ENCODE peak calls at places on chromosomes 7 and 10, in four cellular contexts. One of them, this sample, is unnamed.

GRCh38 chr7:128863433-128863989 is 855 bp downstream of the ATP6V1F start:
- DNase-seq in hepatocyte: peak
- DNase-seq in GM23338: peak
- DNase-seq in K562: peak
- DNase-seq in this sample: peak

GRCh38 chr10:14695833-14696232 is 78.9 kb downstream of the FAM107B start:
- DNase-seq in hepatocyte: no peak
- DNase-seq in GM23338: no peak
- DNase-seq in K562: no peak
- DNase-seq in this sample: no peak

GRCh38 chr10:2908851-2909630 is 158.3 kb upstream of the PFKP start:
- DNase-seq in GM23338: no peak
- DNase-seq in hepatocyte: no peak
- DNase-seq in K562: peak
- DNase-seq in this sample: peak

GRCh38 chr10:81600185-81600584 is 274.8 kb upstream of the NRG3 start:
- DNase-seq in K562: no peak
- DNase-seq in hepatocyte: no peak
- DNase-seq in GM23338: no peak
- DNase-seq in this sample: peak

GRCh38 chr7:49520971-49521370 is 252.5 kb upstream of the VWC2 start:
- DNase-seq in hepatocyte: no peak
- DNase-seq in GM23338: peak
- DNase-seq in K562: no peak
- DNase-seq in this sample: no peak

GRCh38 chr10:3874988-3875841 is 90.2 kb upstream of the KLF6 start:
- DNase-seq in GM23338: no peak
- DNase-seq in hepatocyte: no peak
- DNase-seq in K562: no peak
- DNase-seq in this sample: no peak

GRCh38 chr10:101323495-101323894 is 30.5 kb upstream of the BTRC start:
- DNase-seq in GM23338: peak
- DNase-seq in hepatocyte: no peak
- DNase-seq in K562: no peak
- DNase-seq in this sample: no peak

GRCh38 chr10:77045046-77045445 is 592.6 kb downstream of the KCNMA1 start:
- DNase-seq in hepatocyte: no peak
- DNase-seq in K562: no peak
- DNase-seq in GM23338: no peak
- DNase-seq in this sample: no peak

GRCh38 chr7:128347573-128348147 is 4.0 kb upstream of the RBM28 start:
- DNase-seq in K562: peak
- DNase-seq in hepatocyte: peak
- DNase-seq in GM23338: peak
- DNase-seq in this sample: peak

GRCh38 chr10:86654411-86655172 is at the start of gene OPN4:
- DNase-seq in hepatocyte: no peak
- DNase-seq in K562: peak
- DNase-seq in GM23338: no peak
- DNase-seq in this sample: peak

GRCh38 chr7:82335927-82336326 is 107.7 kb downstream of the CACNA2D1 start:
- DNase-seq in K562: peak
- DNase-seq in GM23338: peak
- DNase-seq in hepatocyte: peak
- DNase-seq in this sample: no peak

GRCh38 chr7:73717991-73718405 is 1.5 kb downstream of the STX1A start:
- DNase-seq in K562: peak
- DNase-seq in GM23338: no peak
- DNase-seq in hepatocyte: peak
- DNase-seq in this sample: peak

GRCh38 chr7:28533731-28534531 is 121.6 kb downstream of the CREB5 start:
- DNase-seq in hepatocyte: no peak
- DNase-seq in GM23338: no peak
- DNase-seq in K562: no peak
- DNase-seq in this sample: no peak

GRCh38 chr10:11424456-11425287 is 186.8 kb downstream of the USP6NL start:
- DNase-seq in K562: peak
- DNase-seq in GM23338: peak
- DNase-seq in hepatocyte: peak
- DNase-seq in this sample: peak

GRCh38 chr7:82701941-82702340 is 258.4 kb upstream of the CACNA2D1 start:
- DNase-seq in GM23338: no peak
- DNase-seq in hepatocyte: no peak
- DNase-seq in K562: no peak
- DNase-seq in this sample: no peak

GRCh38 chr10:131697461-131698128 is 203.2 kb upstream of the PPP2R2D start:
- DNase-seq in hepatocyte: no peak
- DNase-seq in GM23338: no peak
- DNase-seq in K562: no peak
- DNase-seq in this sample: no peak

GRCh38 chr10:95560288-95561199 is 627 bp downstream of the SORBS1 start:
- DNase-seq in GM23338: peak
- DNase-seq in hepatocyte: peak
- DNase-seq in K562: no peak
- DNase-seq in this sample: peak

GRCh38 chr7:130148561-130148960 is 56.6 kb downstream of the TMEM209 start:
- DNase-seq in hepatocyte: no peak
- DNase-seq in K562: no peak
- DNase-seq in GM23338: no peak
- DNase-seq in this sample: peak

GRCh38 chr7:31955021-31955420 is 115.2 kb downstream of the PDE1C start:
- DNase-seq in GM23338: no peak
- DNase-seq in hepatocyte: no peak
- DNase-seq in K562: no peak
- DNase-seq in this sample: no peak

GRCh38 chr10:80100861-80101695 is 22.6 kb downstream of the TMEM254 start:
- DNase-seq in GM23338: peak
- DNase-seq in K562: no peak
- DNase-seq in hepatocyte: peak
- DNase-seq in this sample: peak

GRCh38 chr7:84142726-84143125 is 51.9 kb downstream of the SEMA3A start:
- DNase-seq in GM23338: no peak
- DNase-seq in hepatocyte: no peak
- DNase-seq in K562: no peak
- DNase-seq in this sample: no peak

GRCh38 chr7:102021841-102022618 is 204.6 kb downstream of the CUX1 start:
- DNase-seq in K562: no peak
- DNase-seq in GM23338: no peak
- DNase-seq in hepatocyte: no peak
- DNase-seq in this sample: no peak

GRCh38 chr10:48199580-48200377 is 74.7 kb downstream of the FRMPD2 start:
- DNase-seq in GM23338: no peak
- DNase-seq in K562: no peak
- DNase-seq in hepatocyte: peak
- DNase-seq in this sample: no peak

GRCh38 chr10:90352288-90352687 is 505.6 kb downstream of the HTR7 start:
- DNase-seq in hepatocyte: peak
- DNase-seq in GM23338: peak
- DNase-seq in K562: no peak
- DNase-seq in this sample: no peak

GRCh38 chr7:143337216-143337615 is 21.3 kb downstream of the CLCN1 start:
- DNase-seq in GM23338: no peak
- DNase-seq in hepatocyte: no peak
- DNase-seq in K562: no peak
- DNase-seq in this sample: no peak

GRCh38 chr7:106841896-106842390 is 23.1 kb upstream of the PIK3CG start:
- DNase-seq in GM23338: no peak
- DNase-seq in K562: no peak
- DNase-seq in hepatocyte: no peak
- DNase-seq in this sample: no peak

GRCh38 chr7:42930889-42931288 is 1.1 kb downstream of the PSMA2 start:
- DNase-seq in K562: peak
- DNase-seq in hepatocyte: peak
- DNase-seq in GM23338: no peak
- DNase-seq in this sample: no peak

GRCh38 chr10:92799591-92799990 is 48.7 kb upstream of the EXOC6 start:
- DNase-seq in hepatocyte: no peak
- DNase-seq in GM23338: no peak
- DNase-seq in K562: no peak
- DNase-seq in this sample: no peak

DNA sequence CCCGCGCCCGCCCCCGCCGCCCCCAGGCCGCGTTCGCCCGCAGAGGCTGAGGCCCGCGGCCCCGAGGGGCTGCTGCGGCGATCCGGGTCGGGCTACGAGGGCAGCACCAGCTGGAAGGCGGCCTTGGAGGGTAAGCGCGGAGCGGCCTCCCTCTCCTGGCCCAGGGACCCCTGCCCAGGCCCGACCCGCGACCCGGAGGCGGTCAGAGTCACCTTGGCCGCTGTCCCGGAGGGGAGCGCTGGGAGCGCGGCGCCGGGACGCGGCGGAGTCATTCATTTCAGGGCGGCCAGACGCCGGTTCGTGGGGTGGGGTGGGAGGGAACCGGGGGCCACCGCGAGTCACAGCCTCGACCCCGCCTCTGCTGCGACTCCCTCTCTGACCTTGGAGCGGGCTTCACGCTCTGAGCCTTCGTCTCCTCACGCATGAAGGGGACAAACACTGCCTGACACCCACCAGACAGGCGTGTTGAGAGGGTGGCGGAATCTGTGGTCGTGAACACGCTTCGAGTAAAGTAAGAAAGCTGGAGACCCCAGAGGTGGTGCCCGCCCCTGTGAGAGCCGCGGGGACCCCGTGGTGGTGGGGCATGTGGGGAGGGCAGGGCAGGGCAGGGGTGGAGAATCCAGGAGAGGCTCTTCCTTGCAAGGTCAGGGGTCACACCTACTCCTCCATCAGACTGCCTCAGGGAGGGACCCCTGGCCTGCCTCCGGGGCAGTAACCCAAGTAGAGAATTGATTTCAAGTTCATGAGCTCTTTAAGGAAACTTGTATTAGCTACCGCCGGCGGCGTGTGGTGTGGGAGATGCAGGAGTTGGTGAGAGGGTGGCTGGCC is 717 bp downstream of the CLEC2L start:
- DNase-seq in hepatocyte: no peak
- DNase-seq in GM23338: peak
- DNase-seq in K562: no peak
- DNase-seq in this sample: no peak
- H3K4me3 ChIP-seq in hepatocyte: no peak
- H3K4me3 ChIP-seq in GM23338: peak
- H3K4me3 ChIP-seq in K562: no peak
- H3K4me3 ChIP-seq in this sample: no peak

GRCh38 chr7:45873355-45873754 is 473 bp upstream of the CCDC201 start:
- DNase-seq in GM23338: peak
- DNase-seq in K562: no peak
- DNase-seq in hepatocyte: no peak
- DNase-seq in this sample: no peak
- H2AFZ ChIP-seq in GM23338: no peak
- H2AFZ ChIP-seq in K562: no peak
- H2AFZ ChIP-seq in hepatocyte: no peak
- H2AFZ ChIP-seq in this sample: no peak

GRCh38 chr7:12684733-12685132 is 2.7 kb upstream of the ARL4A start:
- DNase-seq in K562: no peak
- DNase-seq in hepatocyte: no peak
- DNase-seq in GM23338: no peak
- DNase-seq in this sample: no peak

GRCh38 chr7:12687213-12688171 is at the start of gene ARL4A:
- DNase-seq in hepatocyte: peak
- DNase-seq in GM23338: peak
- DNase-seq in K562: peak
- DNase-seq in this sample: peak

GRCh38 chr7:12685550-12685949 is 1.9 kb upstream of the ARL4A start:
- DNase-seq in GM23338: peak
- DNase-seq in K562: no peak
- DNase-seq in hepatocyte: peak
- DNase-seq in this sample: no peak

GRCh38 chr7:12686234-12686893 is 1.1 kb upstream of the ARL4A start:
- DNase-seq in hepatocyte: peak
- DNase-seq in K562: peak
- DNase-seq in GM23338: peak
- DNase-seq in this sample: peak

DNA sequence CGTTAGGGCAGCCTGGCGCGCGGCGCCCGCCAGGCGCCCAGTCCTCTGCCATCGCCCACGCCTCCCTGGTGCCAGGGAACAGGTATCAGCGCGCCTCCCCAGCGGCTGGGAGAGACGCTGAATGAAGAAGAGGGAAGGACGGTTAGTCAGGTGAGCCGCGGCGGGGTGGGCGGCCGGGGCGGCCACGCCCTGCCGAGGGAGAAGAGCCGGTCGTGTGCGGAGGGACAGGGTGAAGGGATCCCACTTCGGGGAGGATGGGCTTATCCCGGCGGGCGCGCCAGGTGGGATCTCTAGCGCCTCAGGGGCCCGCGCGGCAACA is 580 bp upstream of the ARL4A start:
- DNase-seq in hepatocyte: no peak
- DNase-seq in K562: no peak
- DNase-seq in GM23338: no peak
- DNase-seq in this sample: no peak
- TF ChIP-seq CTCF in hepatocyte: no peak
- TF ChIP-seq CTCF in K562: no peak
- TF ChIP-seq CTCF in GM23338: no peak
- TF ChIP-seq CTCF in this sample: no peak

GRCh38 chr10:8206882-8207281 is 152.4 kb downstream of the GATA3 start:
- DNase-seq in GM23338: no peak
- DNase-seq in K562: no peak
- DNase-seq in hepatocyte: no peak
- DNase-seq in this sample: no peak
- H3K4me3 ChIP-seq in GM23338: no peak
- H3K4me3 ChIP-seq in K562: no peak
- H3K4me3 ChIP-seq in hepatocyte: no peak
- H3K4me3 ChIP-seq in this sample: no peak

DNA sequence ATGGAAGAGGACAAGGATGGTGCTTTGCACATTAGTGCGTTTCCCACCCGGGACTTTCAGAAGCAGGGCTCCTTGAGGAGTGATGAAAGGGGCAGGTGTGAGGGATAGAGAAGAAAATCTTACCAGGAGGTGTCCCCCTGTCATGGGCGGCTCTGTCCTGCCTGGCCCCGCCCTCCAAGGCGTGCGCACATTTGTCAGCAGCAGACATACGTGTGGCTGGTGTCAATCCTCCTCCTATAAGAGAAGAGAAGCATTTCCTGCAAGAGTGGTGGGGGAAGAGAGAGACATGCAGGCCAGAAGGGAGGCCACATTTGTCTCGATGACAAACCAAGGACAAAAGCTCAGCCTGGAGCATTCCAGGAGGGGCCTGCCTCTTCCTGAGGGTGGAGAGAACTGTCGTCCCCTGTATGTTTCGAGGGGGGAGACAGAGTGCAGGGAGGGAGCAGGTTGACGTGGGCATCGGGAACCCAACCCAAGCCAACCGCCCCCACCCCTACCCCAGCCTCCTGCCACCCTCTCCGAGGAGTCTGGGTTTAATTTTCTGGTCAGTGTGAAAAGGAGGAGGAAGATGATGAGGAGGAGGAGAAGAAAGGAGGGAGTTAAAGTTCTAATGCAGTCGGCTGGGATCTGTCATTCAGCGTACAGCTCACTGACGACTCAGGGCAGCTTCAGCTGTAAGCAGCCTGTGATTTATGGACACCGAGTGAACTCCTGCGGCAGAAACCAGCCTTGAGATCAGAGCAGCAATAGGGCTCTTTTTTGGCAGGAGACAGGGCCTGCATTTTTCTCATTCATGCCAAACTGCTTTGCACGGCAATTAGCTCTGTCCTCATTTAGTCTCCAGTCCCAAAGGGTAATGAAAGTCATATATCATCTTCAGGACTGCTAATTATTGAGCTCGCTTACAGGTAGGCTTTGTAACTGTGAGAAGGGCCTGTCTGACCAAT is 47.7 kb upstream of the COMTD1 start:
- DNase-seq in K562: peak
- DNase-seq in GM23338: peak
- DNase-seq in hepatocyte: peak
- DNase-seq in this sample: no peak
- H2AFZ ChIP-seq in K562: peak
- H2AFZ ChIP-seq in GM23338: peak
- H2AFZ ChIP-seq in hepatocyte: peak
- H2AFZ ChIP-seq in this sample: peak

This sample was measured in osteoblast.